ENCODE peak calls at places on chromosomes 3 and 15, in five cellular contexts. F is A549, U is HepG2, B is WTC11, N is K562. K is an unnamed sample.
A peak's percentile ranks its signal among the peaks of the same experiment; 100 is the strongest.

GRCh38 chr15:47812436-47813109 is 95.3 kb downstream of the SEMA6D start:
- DNase-seq in F (peak; percentile 2), B (no peak), U (peak; percentile 11), N (no peak), K (peak; percentile 32)

GRCh38 chr3:53880396-53881345 is 1.3 kb downstream of the ACTR8 start:
- DNase-seq in B (no peak), N (no peak), F (no peak), U (peak; percentile 25), K (no peak)

GRCh38 chr3:42612147-42612680 is 11.7 kb downstream of the NKTR start:
- DNase-seq in B (no peak), U (no peak), N (no peak), F (no peak), K (no peak)

GRCh38 chr3:64319391-64319790 is 94.1 kb upstream of the PRICKLE2 start:
- DNase-seq in U (no peak), B (peak; percentile 60), F (no peak), N (no peak), K (no peak)

GRCh38 chr3:197019021-197019420 is 10.6 kb downstream of the MELTF start:
- DNase-seq in U (peak; percentile 46), N (no peak), B (no peak), F (no peak), K (no peak)

GRCh38 chr3:191627064-191627463 is 166.1 kb downstream of the PYDC2 start:
- DNase-seq in B (no peak), U (no peak), F (no peak), N (no peak), K (no peak)

GRCh38 chr15:73782339-73782979 is 29.3 kb upstream of the INSYN1 start:
- DNase-seq in F (no peak), U (no peak), N (no peak), B (no peak), K (no peak)

GRCh38 chr3:70832035-70832795 is 519.8 kb upstream of the MDFIC2 start:
- DNase-seq in B (no peak), F (no peak), U (no peak), N (no peak), K (no peak)

GRCh38 chr3:109028753-109029152 is 75.1 kb upstream of the GUCA1C start:
- DNase-seq in F (no peak), U (no peak), B (no peak), N (no peak), K (no peak)

GRCh38 chr3:123586131-123586530 is 1.3 kb upstream of the HACD2 start:
- DNase-seq in N (peak; percentile 9), U (peak; percentile 72), B (peak; percentile 70), F (peak; percentile 38), K (no peak)

GRCh38 chr3:51717446-51717845 is 10.6 kb downstream of the GRM2 start:
- DNase-seq in N (no peak), B (peak; percentile 5), F (no peak), U (no peak), K (no peak)
- TF ChIP-seq ESRRA in N (no peak), B (no peak), F (no peak), U (no peak), K (no peak)

GRCh38 chr15:90698629-90699028 is 18.5 kb upstream of the BLM start:
- DNase-seq in B (no peak), U (no peak), F (no peak), N (no peak), K (no peak)

GRCh38 chr15:90701048-90701447 is 16.1 kb upstream of the BLM start:
- DNase-seq in B (no peak), N (no peak), U (no peak), F (no peak), K (no peak)

GRCh38 chr15:90705212-90705611 is 11.9 kb upstream of the BLM start:
- DNase-seq in F (no peak), U (no peak), N (no peak), B (no peak), K (no peak)

GRCh38 chr15:90703455-90703854 is 13.7 kb upstream of the BLM start:
- DNase-seq in N (no peak), U (no peak), B (no peak), F (no peak), K (no peak)

DNA sequence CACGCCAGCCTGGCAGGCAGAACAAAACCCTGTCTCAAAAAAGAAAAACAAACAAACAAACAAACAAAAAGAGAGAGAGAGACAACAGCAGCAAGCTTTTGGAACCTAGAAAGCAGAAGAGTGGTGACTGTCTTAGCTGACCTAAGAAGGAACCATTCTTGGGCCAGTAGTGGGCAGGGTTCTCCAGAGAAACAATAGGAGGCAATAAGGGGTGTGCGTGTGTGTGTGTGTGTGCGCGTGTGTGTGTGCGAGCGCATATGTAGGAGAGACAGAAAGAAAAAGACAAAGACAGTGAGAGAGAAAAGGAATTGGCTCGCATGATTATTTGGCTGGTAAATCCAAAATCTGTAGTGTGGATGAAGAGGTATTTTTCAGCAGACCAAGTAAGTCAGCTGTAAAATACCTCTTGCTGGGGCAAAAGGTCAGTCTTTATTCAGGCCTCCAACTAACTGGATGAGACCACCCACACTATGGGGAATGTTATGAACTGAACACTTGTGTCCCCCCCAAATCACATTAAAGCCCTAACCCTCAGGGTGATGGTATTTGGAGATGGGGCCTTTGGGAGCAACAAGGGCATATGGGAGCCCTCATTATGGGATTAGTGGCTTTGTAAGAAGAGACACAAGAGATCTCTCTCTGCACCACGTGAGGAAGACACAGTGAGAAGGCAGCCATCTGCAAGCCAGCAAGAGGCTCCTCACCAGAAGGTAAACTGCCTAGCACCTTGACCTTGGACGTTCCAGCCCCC is 15.1 kb upstream of the BLM start:
- DNase-seq in U (no peak), B (no peak), F (no peak), N (no peak), K (no peak)
- TF ChIP-seq ESRRA in U (no peak), B (no peak), F (no peak), N (no peak), K (no peak)

DNA sequence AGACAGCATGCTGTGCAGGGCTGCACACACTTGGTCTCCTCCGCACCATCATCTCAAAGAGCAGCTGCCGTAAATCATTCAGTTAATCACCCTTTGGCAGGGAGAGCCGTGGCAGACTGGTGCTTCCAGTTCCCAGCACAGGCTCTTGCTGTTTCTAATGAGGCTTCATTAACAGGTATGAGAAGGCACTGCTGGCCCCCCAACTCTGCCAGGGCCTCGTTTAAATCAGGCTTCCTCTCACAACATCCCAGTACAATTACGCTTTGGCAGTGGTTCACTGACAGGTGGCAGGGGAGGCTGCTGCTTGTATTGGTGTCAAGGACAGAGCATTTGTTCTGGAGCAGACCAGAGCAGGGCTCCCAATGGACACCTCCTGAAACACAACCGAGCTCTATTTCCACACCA is 77.1 kb downstream of the BFSP2 start:
- DNase-seq in F (no peak), B (no peak), N (no peak), U (no peak), K (no peak)
- TF ChIP-seq ESRRA in F (no peak), B (no peak), N (no peak), U (no peak), K (no peak)

DNA sequence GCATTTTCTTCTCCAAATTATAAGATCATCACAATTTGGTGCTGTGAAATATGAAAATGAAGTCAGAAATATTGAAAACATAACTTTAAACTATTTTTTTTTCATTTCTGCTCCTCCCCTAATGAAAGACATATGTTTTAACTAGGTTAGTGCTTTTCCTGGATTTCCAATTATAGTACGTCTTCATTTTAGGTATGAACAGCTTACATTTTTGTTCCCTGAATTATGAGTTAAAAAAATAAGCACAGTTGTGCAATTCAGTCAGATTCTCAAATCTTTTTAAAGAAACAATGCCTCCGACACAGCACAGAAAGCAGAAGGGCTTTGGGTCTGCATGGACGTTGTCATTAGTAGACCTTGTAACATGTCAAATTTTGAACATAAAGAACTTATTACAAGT is 83.5 kb upstream of the CFAP20DC start:
- DNase-seq in U (no peak), N (no peak), B (no peak), F (no peak), K (no peak)
- TF ChIP-seq ESRRA in U (no peak), N (no peak), B (no peak), F (no peak), K (no peak)

GRCh38 chr15:90988249-90988648 is 6.1 kb downstream of the PRC1 start:
- DNase-seq in B (no peak), U (no peak), F (no peak), N (no peak), K (no peak)
- TF ChIP-seq ESRRA in B (no peak), U (no peak), F (no peak), N (no peak), K (no peak)